ENCODE peak calls at places on chromosomes 7 and 10, in nine cellular contexts. P is A549, A is stomach, L is sigmoid colon, Y is transverse colon, W is H1, J is upper lobe of left lung, Q is ovary, S is tibial nerve. F is an unnamed sample. For H3K4me1, the result is how much of the 10 kb centered on the place peaks cover.

GRCh38 chr7:5397657-5398237 is 25.9 kb downstream of the TNRC18 start:
- DNase-seq in P (no peak), A (no peak), L (no peak), Y (no peak), W (no peak), J (no peak), Q (no peak), S (no peak), F (no peak)

GRCh38 chr10:45422862-45423659 is 49.0 kb downstream of the ALOX5 start:
- DNase-seq in P (no peak), A (no peak), L (no peak), Y (no peak), W (no peak), J (no peak), Q (no peak), S (no peak), F (no peak)

GRCh38 chr10:44261296-44261695 is 123.6 kb downstream of the CXCL12 start:
- DNase-seq in P (no peak), A (no peak), L (no peak), Y (no peak), W (no peak), J (peak), Q (no peak), S (no peak), F (peak)

GRCh38 chr7:29045258-29046095 is 87.3 kb upstream of the TRIL start:
- DNase-seq in P (no peak), A (no peak), L (no peak), Y (no peak), W (no peak), J (no peak), Q (no peak), S (no peak), F (no peak)

GRCh38 chr10:63237396-63237795 is 104.3 kb downstream of the NRBF2 start:
- DNase-seq in P (no peak), A (no peak), L (no peak), Y (no peak), W (no peak), J (no peak), Q (no peak), S (no peak), F (no peak)

GRCh38 chr7:158729646-158730382 is 25.2 kb upstream of the NCAPG2 start:
- DNase-seq in P (no peak), A (no peak), L (no peak), Y (no peak), W (peak), J (no peak), Q (no peak), S (no peak), F (no peak)

GRCh38 chr10:113958631-113959382 is 84.9 kb upstream of the ADRB1 start:
- DNase-seq in P (peak), A (peak), L (no peak), Y (peak), W (no peak), J (peak), Q (peak), S (no peak), F (no peak)

GRCh38 chr10:69506834-69507643 is 55.8 kb downstream of the TSPAN15 start:
- DNase-seq in P (no peak), A (no peak), L (peak), Y (no peak), W (no peak), J (peak), Q (no peak), S (no peak), F (peak)

GRCh38 chr10:118041316-118041715 is 5.4 kb downstream of the RAB11FIP2 start:
- DNase-seq in P (no peak), A (no peak), L (no peak), Y (no peak), W (no peak), J (no peak), Q (no peak), S (no peak), F (no peak)

GRCh38 chr10:131242007-131242406 is 69.5 kb downstream of the TCERG1L start:
- DNase-seq in P (peak), A (peak), L (no peak), Y (no peak), W (peak), J (no peak), Q (no peak), S (no peak), F (no peak)

GRCh38 chr10:131093795-131094366 is 217.6 kb downstream of the TCERG1L start:
- DNase-seq in P (no peak), A (no peak), L (no peak), Y (no peak), W (no peak), J (no peak), Q (peak), S (no peak), F (no peak)

GRCh38 chr10:49756031-49756430 is 6.1 kb downstream of the OGDHL start:
- DNase-seq in P (no peak), A (no peak), L (no peak), Y (no peak), W (no peak), J (no peak), Q (no peak), S (no peak), F (no peak)

GRCh38 chr10:86715156-86715795 is 41.1 kb upstream of the BMPR1A start:
- DNase-seq in P (no peak), A (no peak), L (peak), Y (no peak), W (peak), J (no peak), Q (no peak), S (no peak), F (no peak)

GRCh38 chr7:78529392-78529791 is 730.8 kb downstream of the PHTF2 start:
- DNase-seq in P (no peak), A (no peak), L (no peak), Y (no peak), W (no peak), J (no peak), Q (no peak), S (no peak), F (no peak)

GRCh38 chr10:10520391-10521385 is 497.0 kb upstream of the CELF2 start:
- DNase-seq in P (no peak), A (no peak), L (no peak), Y (no peak), W (no peak), J (no peak), Q (no peak), S (no peak), F (peak)

GRCh38 chr7:125033506-125033905 is 103.9 kb upstream of the POT1 start:
- DNase-seq in P (no peak), A (no peak), L (no peak), Y (no peak), W (no peak), J (no peak), Q (no peak), S (no peak), F (no peak)

GRCh38 chr10:20115929-20116328 is 299.7 kb downstream of the PLXDC2 start:
- DNase-seq in P (no peak), A (no peak), L (no peak), Y (no peak), W (no peak), J (no peak), Q (no peak), S (no peak), F (no peak)

GRCh38 chr7:19353158-19353557 is 207.9 kb upstream of the FERD3L start:
- DNase-seq in P (no peak), A (no peak), L (no peak), Y (no peak), W (no peak), J (no peak), Q (no peak), S (no peak), F (no peak)

GRCh38 chr10:52999681-53000080 is 227.1 kb upstream of the MBL2 start:
- DNase-seq in P (no peak), A (no peak), L (no peak), Y (no peak), W (no peak), J (no peak), Q (no peak), S (no peak), F (no peak)

GRCh38 chr7:47794016-47794415 is 154.2 kb downstream of the PKD1L1 start:
- DNase-seq in P (no peak), A (no peak), L (no peak), Y (no peak), W (no peak), J (no peak), Q (no peak), S (no peak), F (no peak)

GRCh38 chr7:47799529-47799928 is 148.7 kb downstream of the PKD1L1 start:
- DNase-seq in P (no peak), A (no peak), L (no peak), Y (no peak), W (no peak), J (no peak), Q (no peak), S (no peak), F (peak)

GRCh38 chr7:47796347-47796746 is 151.9 kb downstream of the PKD1L1 start:
- DNase-seq in P (no peak), A (no peak), L (no peak), Y (no peak), W (no peak), J (no peak), Q (no peak), S (no peak), F (no peak)

GRCh38 chr7:47792521-47793121 is 155.6 kb downstream of the PKD1L1 start:
- DNase-seq in P (no peak), A (no peak), L (no peak), Y (no peak), W (no peak), J (no peak), Q (no peak), S (no peak), F (no peak)

DNA sequence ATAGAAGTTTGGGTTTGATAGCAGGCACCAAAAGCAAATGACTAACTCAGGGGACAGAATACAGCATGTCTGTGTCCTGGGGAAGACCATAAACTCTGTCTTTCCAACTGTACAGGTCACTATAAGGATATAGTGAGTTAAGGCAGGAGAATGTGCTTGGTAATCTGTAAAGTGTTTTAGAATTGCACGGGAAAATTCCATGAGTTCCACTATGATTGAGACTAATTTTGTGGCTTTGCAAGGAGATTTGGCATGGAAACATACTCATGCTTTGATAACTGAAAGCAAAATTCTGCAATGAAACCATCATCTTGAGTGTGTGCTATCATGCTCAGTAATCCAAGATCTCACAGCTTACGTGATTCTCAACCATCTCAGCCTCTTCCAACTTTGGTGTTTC is 152.6 kb downstream of the PKD1L1 start:
- DNase-seq in P (no peak), A (no peak), L (no peak), Y (no peak), W (no peak), J (no peak), Q (no peak), S (no peak), F (no peak)
- TF ChIP-seq POLR2A in P (no peak), A (no peak), L (no peak), Y (no peak), W (no peak), J (no peak), Q (no peak), S (no peak), F (no peak)

GRCh38 chr10:102817175-102817574 is 20.0 kb downstream of the CYP17A1 start:
- DNase-seq in P (no peak), A (no peak), L (no peak), Y (no peak), W (no peak), J (no peak), Q (no peak), S (no peak), F (no peak)
- H3K4me1 ChIP-seq in P (under half), A (under half), L (under half), Y (under half), W (under half), J (under half), Q (under half), S (half or more), F (under half)

GRCh38 chr7:122463631-122464030 is 159.1 kb upstream of the FEZF1 start:
- DNase-seq in P (no peak), A (no peak), L (no peak), Y (no peak), W (no peak), J (no peak), Q (no peak), S (no peak), F (no peak)
- TF ChIP-seq EP300 in P (no peak), A (no peak), L (no peak), Y (no peak), W (no peak), J (no peak), Q (no peak), S (no peak), F (no peak)

GRCh38 chr7:37432240-37432917 is 16.3 kb downstream of the ELMO1 start:
- DNase-seq in P (no peak), A (no peak), L (no peak), Y (no peak), W (no peak), J (no peak), Q (no peak), S (no peak), F (no peak)
- TF ChIP-seq POLR2A in P (no peak), A (no peak), L (no peak), Y (no peak), W (no peak), J (no peak), Q (no peak), S (no peak), F (no peak)

DNA sequence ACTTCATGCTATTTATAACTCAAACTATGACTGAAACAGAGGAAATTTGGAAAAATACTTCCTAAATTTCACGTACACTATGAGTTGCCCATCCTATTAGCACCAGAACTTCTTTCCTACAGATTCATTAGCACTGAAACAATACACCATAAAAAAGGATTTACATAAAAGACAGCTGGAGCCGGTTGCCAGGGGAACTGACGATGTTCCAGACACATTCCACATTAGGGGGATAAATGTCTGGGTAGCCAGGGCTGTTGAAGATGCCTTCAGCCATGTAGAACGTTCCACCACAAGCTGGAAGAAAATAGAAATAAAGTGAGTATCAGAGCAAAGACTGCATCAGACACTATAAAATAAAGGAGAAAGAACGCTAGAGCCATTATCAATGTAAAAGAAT is 129.8 kb upstream of the RSU1 start:
- DNase-seq in P (no peak), A (no peak), L (no peak), Y (no peak), W (no peak), J (no peak), Q (no peak), S (no peak), F (no peak)
- H3K4me1 ChIP-seq in P (under half), A (under half), L (under half), Y (under half), W (under half), J (under half), Q (under half), S (half or more), F (under half)

GRCh38 chr10:27240212-27240890 is at the start of gene ACBD5:
- DNase-seq in P (peak), A (peak), L (peak), Y (peak), W (peak), J (peak), Q (peak), S (peak), F (peak)
- TF ChIP-seq EP300 in P (no peak), A (no peak), L (no peak), Y (no peak), W (no peak), J (no peak), Q (no peak), S (peak), F (no peak)

GRCh38 chr10:60968504-60968903 is 24.5 kb upstream of the RHOBTB1 start:
- DNase-seq in P (no peak), A (no peak), L (no peak), Y (no peak), W (no peak), J (no peak), Q (no peak), S (no peak), F (no peak)
- TF ChIP-seq POLR2A in P (no peak), A (no peak), L (no peak), Y (no peak), W (no peak), J (no peak), Q (no peak), S (no peak), F (no peak)

DNA sequence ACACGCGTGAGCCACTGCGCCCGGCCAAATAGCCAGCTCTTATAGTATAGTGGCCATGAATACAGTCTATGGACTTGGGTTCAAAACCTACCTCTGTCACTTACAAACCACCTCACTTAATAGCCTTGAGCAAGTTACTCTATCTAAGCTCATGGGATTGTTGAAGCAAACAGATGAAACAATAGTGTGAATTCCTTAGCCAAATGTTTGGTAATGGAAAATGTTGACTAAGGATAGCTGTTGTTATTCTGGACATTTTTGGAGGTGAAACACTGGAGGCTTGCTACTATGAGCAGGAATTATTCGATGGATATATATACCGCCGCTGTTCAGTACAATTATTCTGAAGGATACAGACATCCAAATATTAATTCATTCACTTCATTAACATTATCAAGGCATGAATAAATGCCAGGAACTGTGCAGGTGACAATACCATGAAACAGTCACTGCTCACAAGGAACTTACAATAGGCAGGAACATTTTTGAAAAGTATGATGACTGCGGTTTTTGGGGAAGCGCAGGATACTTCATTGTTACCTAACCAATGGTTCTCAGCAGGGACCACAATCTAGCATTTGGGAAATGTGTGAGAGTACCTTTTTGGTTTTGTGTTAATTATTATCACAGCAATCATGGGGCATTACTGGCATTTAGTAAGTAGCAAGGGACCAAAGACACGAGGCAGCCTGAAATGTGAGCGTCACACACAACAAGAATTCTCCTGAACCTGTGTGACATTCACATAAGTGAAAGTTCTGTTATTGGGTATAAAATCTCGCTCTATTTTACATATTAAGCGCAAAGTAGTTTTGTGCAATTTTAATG is 55.7 kb downstream of the CUBN start:
- DNase-seq in P (no peak), A (no peak), L (no peak), Y (no peak), W (no peak), J (no peak), Q (no peak), S (no peak), F (no peak)
- H3K4me1 ChIP-seq in P (under half), A (under half), L (under half), Y (under half), W (under half), J (under half), Q (under half), S (under half), F (under half)

GRCh38 chr10:61760943-61761824 is 98.5 kb downstream of the CABCOCO1 start:
- DNase-seq in P (no peak), A (no peak), L (no peak), Y (peak), W (no peak), J (no peak), Q (no peak), S (no peak), F (no peak)
- TF ChIP-seq EP300 in P (no peak), A (no peak), L (no peak), Y (no peak), W (no peak), J (no peak), Q (no peak), S (no peak), F (no peak)

F was measured in esophagus muscularis mucosa.